ENCODE peak calls at places on chromosome 13, in eight cellular contexts. One of them, this sample, is unnamed.

GRCh38 chr13:49419292-49419691 is 24.6 kb downstream of the CAB39L start:
- DNase-seq in HL-60: no peak
- DNase-seq in endodermal cell: no peak
- DNase-seq in effector memory CD4-positive, alpha-beta T cell: no peak
- DNase-seq in colonic mucosa: no peak
- DNase-seq in spleen: no peak
- DNase-seq in H1: no peak
- DNase-seq in IMR-90: peak; percentile 52
- DNase-seq in this sample: no peak

GRCh38 chr13:20825476-20825875 is 51.7 kb upstream of the EEF1AKMT1 start:
- DNase-seq in colonic mucosa: no peak
- DNase-seq in IMR-90: peak; percentile 55
- DNase-seq in spleen: no peak
- DNase-seq in endodermal cell: no peak
- DNase-seq in H1: no peak
- DNase-seq in effector memory CD4-positive, alpha-beta T cell: no peak
- DNase-seq in HL-60: no peak
- DNase-seq in this sample: no peak

GRCh38 chr13:41060723-41061074 is 610 bp upstream of the WBP4 start:
- DNase-seq in endodermal cell: peak; percentile 91
- DNase-seq in HL-60: peak; percentile 82
- DNase-seq in spleen: peak; percentile 97
- DNase-seq in colonic mucosa: peak; percentile 79
- DNase-seq in IMR-90: no peak
- DNase-seq in effector memory CD4-positive, alpha-beta T cell: peak; percentile 78
- DNase-seq in H1: peak; percentile 90
- DNase-seq in this sample: peak; percentile 64

GRCh38 chr13:23445794-23446193 is 12.3 kb upstream of the SACS start:
- DNase-seq in endodermal cell: no peak
- DNase-seq in colonic mucosa: no peak
- DNase-seq in HL-60: no peak
- DNase-seq in IMR-90: no peak
- DNase-seq in effector memory CD4-positive, alpha-beta T cell: no peak
- DNase-seq in H1: peak; percentile 38
- DNase-seq in spleen: no peak
- DNase-seq in this sample: no peak

GRCh38 chr13:26957163-26957562 is 196.6 kb upstream of the GPR12 start:
- DNase-seq in IMR-90: no peak
- DNase-seq in effector memory CD4-positive, alpha-beta T cell: no peak
- DNase-seq in HL-60: no peak
- DNase-seq in endodermal cell: no peak
- DNase-seq in colonic mucosa: no peak
- DNase-seq in spleen: no peak
- DNase-seq in H1: no peak
- DNase-seq in this sample: no peak

GRCh38 chr13:71144883-71145282 is 722.1 kb downstream of the DACH1 start:
- DNase-seq in HL-60: no peak
- DNase-seq in IMR-90: no peak
- DNase-seq in endodermal cell: no peak
- DNase-seq in effector memory CD4-positive, alpha-beta T cell: no peak
- DNase-seq in colonic mucosa: no peak
- DNase-seq in H1: no peak
- DNase-seq in spleen: no peak
- DNase-seq in this sample: no peak

GRCh38 chr13:41019578-41020347 is 647 bp upstream of the ELF1 start:
- DNase-seq in spleen: no peak
- DNase-seq in HL-60: no peak
- DNase-seq in endodermal cell: no peak
- DNase-seq in IMR-90: no peak
- DNase-seq in H1: no peak
- DNase-seq in effector memory CD4-positive, alpha-beta T cell: no peak
- DNase-seq in colonic mucosa: no peak
- DNase-seq in this sample: no peak

GRCh38 chr13:32117696-32118095 is 86.1 kb downstream of the FRY start:
- DNase-seq in IMR-90: peak; percentile 8
- DNase-seq in spleen: peak; percentile 77
- DNase-seq in H1: no peak
- DNase-seq in endodermal cell: no peak
- DNase-seq in colonic mucosa: no peak
- DNase-seq in HL-60: peak; percentile 95
- DNase-seq in effector memory CD4-positive, alpha-beta T cell: no peak
- DNase-seq in this sample: no peak

GRCh38 chr13:85586422-85586831 is 212.8 kb downstream of the SLITRK6 start:
- DNase-seq in effector memory CD4-positive, alpha-beta T cell: no peak
- DNase-seq in colonic mucosa: no peak
- DNase-seq in endodermal cell: no peak
- DNase-seq in HL-60: no peak
- DNase-seq in spleen: no peak
- DNase-seq in H1: no peak
- DNase-seq in IMR-90: peak; percentile 85
- DNase-seq in this sample: no peak

GRCh38 chr13:108086678-108087077 is 128.7 kb downstream of the LIG4 start:
- DNase-seq in effector memory CD4-positive, alpha-beta T cell: no peak
- DNase-seq in H1: no peak
- DNase-seq in endodermal cell: peak; percentile 75
- DNase-seq in colonic mucosa: no peak
- DNase-seq in spleen: no peak
- DNase-seq in IMR-90: peak; percentile 46
- DNase-seq in HL-60: no peak
- DNase-seq in this sample: no peak

GRCh38 chr13:45621950-45622349 is 6.4 kb upstream of the ERICH6B start:
- DNase-seq in endodermal cell: peak; percentile 78
- DNase-seq in IMR-90: no peak
- DNase-seq in spleen: no peak
- DNase-seq in effector memory CD4-positive, alpha-beta T cell: no peak
- DNase-seq in H1: peak; percentile 59
- DNase-seq in HL-60: no peak
- DNase-seq in colonic mucosa: no peak
- DNase-seq in this sample: no peak

GRCh38 chr13:35916186-35916585 is 215.0 kb downstream of the DCLK1 start:
- DNase-seq in H1: peak; percentile 28
- DNase-seq in HL-60: no peak
- DNase-seq in colonic mucosa: no peak
- DNase-seq in IMR-90: no peak
- DNase-seq in endodermal cell: no peak
- DNase-seq in effector memory CD4-positive, alpha-beta T cell: no peak
- DNase-seq in spleen: no peak
- DNase-seq in this sample: no peak

GRCh38 chr13:84645196-84646071 is 763.2 kb upstream of the SLITRK1 start:
- DNase-seq in colonic mucosa: no peak
- DNase-seq in endodermal cell: no peak
- DNase-seq in effector memory CD4-positive, alpha-beta T cell: no peak
- DNase-seq in spleen: no peak
- DNase-seq in HL-60: no peak
- DNase-seq in IMR-90: peak; percentile 71
- DNase-seq in H1: no peak
- DNase-seq in this sample: no peak

GRCh38 chr13:113454936-113455335 is 1.6 kb upstream of the ADPRHL1 start:
- DNase-seq in effector memory CD4-positive, alpha-beta T cell: no peak
- DNase-seq in endodermal cell: no peak
- DNase-seq in H1: no peak
- DNase-seq in spleen: no peak
- DNase-seq in HL-60: no peak
- DNase-seq in colonic mucosa: no peak
- DNase-seq in IMR-90: no peak
- DNase-seq in this sample: no peak
- H3K27ac ChIP-seq in effector memory CD4-positive, alpha-beta T cell: no peak overlapping the region
- H3K27ac ChIP-seq in endodermal cell: no peak overlapping the region
- H3K27ac ChIP-seq in H1: no peak overlapping the region
- H3K27ac ChIP-seq in spleen: no peak overlapping the region
- H3K27ac ChIP-seq in HL-60: no peak overlapping the region
- H3K27ac ChIP-seq in colonic mucosa: no peak overlapping the region
- H3K27ac ChIP-seq in IMR-90: no peak overlapping the region
- H3K27ac ChIP-seq in this sample: no peak overlapping the region

DNA sequence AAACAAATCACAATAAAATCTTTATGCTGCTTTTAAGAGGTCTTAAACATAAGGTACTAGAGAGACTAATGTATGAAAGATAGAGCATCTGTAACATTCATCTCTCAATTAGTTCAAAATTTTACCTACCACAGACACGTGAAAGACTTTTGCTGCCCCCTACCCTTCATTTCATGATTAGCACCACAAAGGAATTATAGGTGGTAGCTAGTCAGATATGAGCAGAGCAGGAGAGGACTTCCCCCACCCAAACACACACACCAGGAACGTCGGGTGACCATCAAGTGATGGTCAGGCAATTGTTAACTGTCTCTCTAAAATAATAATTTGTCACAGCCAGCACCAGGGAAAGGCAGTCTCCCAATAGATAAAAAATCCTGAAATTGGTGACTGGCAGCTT is 1531.7 kb upstream of the SPRY2 start:
- DNase-seq in endodermal cell: peak; percentile 77
- DNase-seq in IMR-90: no peak
- DNase-seq in spleen: no peak
- DNase-seq in effector memory CD4-positive, alpha-beta T cell: no peak
- DNase-seq in H1: no peak
- DNase-seq in colonic mucosa: no peak
- DNase-seq in HL-60: peak; percentile 28
- DNase-seq in this sample: no peak
- H3K27ac ChIP-seq in endodermal cell: no peak overlapping the region
- H3K27ac ChIP-seq in IMR-90: no peak overlapping the region
- H3K27ac ChIP-seq in spleen: no peak overlapping the region
- H3K27ac ChIP-seq in effector memory CD4-positive, alpha-beta T cell: no peak overlapping the region
- H3K27ac ChIP-seq in H1: no peak overlapping the region
- H3K27ac ChIP-seq in colonic mucosa: no peak overlapping the region
- H3K27ac ChIP-seq in HL-60: no peak overlapping the region
- H3K27ac ChIP-seq in this sample: no peak overlapping the region

GRCh38 chr13:79808475-79808874 is 327.5 kb downstream of the NDFIP2 start:
- DNase-seq in IMR-90: no peak
- DNase-seq in H1: no peak
- DNase-seq in colonic mucosa: no peak
- DNase-seq in HL-60: no peak
- DNase-seq in spleen: no peak
- DNase-seq in endodermal cell: no peak
- DNase-seq in effector memory CD4-positive, alpha-beta T cell: no peak
- DNase-seq in this sample: no peak

GRCh38 chr13:79811170-79811569 is 330.2 kb downstream of the NDFIP2 start:
- DNase-seq in HL-60: no peak
- DNase-seq in spleen: no peak
- DNase-seq in colonic mucosa: no peak
- DNase-seq in H1: no peak
- DNase-seq in endodermal cell: no peak
- DNase-seq in effector memory CD4-positive, alpha-beta T cell: no peak
- DNase-seq in IMR-90: no peak
- DNase-seq in this sample: no peak

GRCh38 chr13:79810018-79810417 is 329.1 kb downstream of the NDFIP2 start:
- DNase-seq in colonic mucosa: no peak
- DNase-seq in spleen: no peak
- DNase-seq in H1: no peak
- DNase-seq in IMR-90: no peak
- DNase-seq in effector memory CD4-positive, alpha-beta T cell: no peak
- DNase-seq in endodermal cell: no peak
- DNase-seq in HL-60: no peak
- DNase-seq in this sample: no peak

GRCh38 chr13:79812070-79812850 is 331.3 kb downstream of the NDFIP2 start:
- DNase-seq in IMR-90: no peak
- DNase-seq in spleen: no peak
- DNase-seq in HL-60: no peak
- DNase-seq in H1: no peak
- DNase-seq in effector memory CD4-positive, alpha-beta T cell: no peak
- DNase-seq in endodermal cell: no peak
- DNase-seq in colonic mucosa: no peak
- DNase-seq in this sample: no peak

DNA sequence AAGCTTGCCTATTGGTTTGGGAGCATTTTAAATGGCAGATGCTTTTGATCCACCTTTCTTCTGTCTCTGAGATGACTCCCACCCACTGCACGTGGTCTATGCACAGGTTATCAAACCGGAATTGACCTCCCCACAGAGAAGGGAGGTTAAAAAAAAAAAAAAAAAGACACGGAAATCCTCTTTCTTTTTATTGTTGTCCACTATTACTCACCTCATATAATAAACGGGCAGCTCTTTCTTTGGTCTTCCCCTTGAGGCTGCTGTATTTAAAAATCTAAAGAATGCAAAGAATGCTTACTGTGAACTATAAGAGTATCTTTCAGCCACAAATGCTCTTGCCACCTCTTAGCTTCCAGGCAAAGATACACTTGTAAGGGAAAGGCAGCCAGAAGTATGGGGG is 329.7 kb downstream of the NDFIP2 start:
- DNase-seq in effector memory CD4-positive, alpha-beta T cell: no peak
- DNase-seq in spleen: no peak
- DNase-seq in endodermal cell: no peak
- DNase-seq in IMR-90: peak; percentile 58
- DNase-seq in colonic mucosa: no peak
- DNase-seq in H1: no peak
- DNase-seq in HL-60: no peak
- DNase-seq in this sample: no peak
- H3K27ac ChIP-seq in effector memory CD4-positive, alpha-beta T cell: no peak overlapping the region
- H3K27ac ChIP-seq in spleen: no peak overlapping the region
- H3K27ac ChIP-seq in endodermal cell: no peak overlapping the region
- H3K27ac ChIP-seq in IMR-90: no peak overlapping the region
- H3K27ac ChIP-seq in colonic mucosa: no peak overlapping the region
- H3K27ac ChIP-seq in H1: no peak overlapping the region
- H3K27ac ChIP-seq in HL-60: no peak overlapping the region
- H3K27ac ChIP-seq in this sample: no peak overlapping the region

GRCh38 chr13:99007414-99007986 is 29.6 kb upstream of the DOCK9 start:
- DNase-seq in effector memory CD4-positive, alpha-beta T cell: no peak
- DNase-seq in H1: no peak
- DNase-seq in colonic mucosa: no peak
- DNase-seq in spleen: no peak
- DNase-seq in IMR-90: no peak
- DNase-seq in HL-60: no peak
- DNase-seq in endodermal cell: no peak
- DNase-seq in this sample: no peak

GRCh38 chr13:99002191-99002710 is 24.4 kb upstream of the DOCK9 start:
- DNase-seq in HL-60: no peak
- DNase-seq in H1: no peak
- DNase-seq in spleen: no peak
- DNase-seq in colonic mucosa: no peak
- DNase-seq in IMR-90: no peak
- DNase-seq in endodermal cell: no peak
- DNase-seq in effector memory CD4-positive, alpha-beta T cell: no peak
- DNase-seq in this sample: no peak

GRCh38 chr13:99003851-99004471 is 26.1 kb upstream of the DOCK9 start:
- DNase-seq in endodermal cell: no peak
- DNase-seq in IMR-90: no peak
- DNase-seq in effector memory CD4-positive, alpha-beta T cell: no peak
- DNase-seq in spleen: no peak
- DNase-seq in H1: no peak
- DNase-seq in colonic mucosa: no peak
- DNase-seq in HL-60: no peak
- DNase-seq in this sample: no peak

GRCh38 chr13:99005609-99006008 is 27.7 kb upstream of the DOCK9 start:
- DNase-seq in endodermal cell: no peak
- DNase-seq in IMR-90: no peak
- DNase-seq in H1: no peak
- DNase-seq in colonic mucosa: no peak
- DNase-seq in HL-60: no peak
- DNase-seq in effector memory CD4-positive, alpha-beta T cell: no peak
- DNase-seq in spleen: no peak
- DNase-seq in this sample: no peak

DNA sequence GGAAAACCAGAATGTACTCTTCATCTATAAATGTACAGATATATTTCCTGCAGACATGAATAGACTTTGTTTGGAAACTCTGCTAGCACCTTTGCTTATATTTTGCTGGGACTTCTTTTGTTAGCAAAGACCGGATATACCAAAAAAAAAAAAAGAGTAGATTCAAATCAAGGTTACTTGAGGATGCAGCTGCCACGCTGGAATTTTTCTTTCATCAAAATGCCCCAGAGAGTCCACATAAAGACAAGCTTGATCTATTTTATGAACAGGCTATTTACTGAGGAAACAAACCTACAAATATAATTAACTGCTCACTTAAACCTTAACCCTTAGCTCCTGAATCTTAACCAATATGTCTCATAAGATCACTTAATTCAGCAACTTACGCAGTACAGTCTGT is 27.1 kb upstream of the DOCK9 start:
- DNase-seq in H1: no peak
- DNase-seq in IMR-90: no peak
- DNase-seq in colonic mucosa: no peak
- DNase-seq in effector memory CD4-positive, alpha-beta T cell: no peak
- DNase-seq in endodermal cell: no peak
- DNase-seq in HL-60: no peak
- DNase-seq in spleen: no peak
- DNase-seq in this sample: no peak
- H3K27ac ChIP-seq in H1: no peak overlapping the region
- H3K27ac ChIP-seq in IMR-90: no peak overlapping the region
- H3K27ac ChIP-seq in colonic mucosa: no peak overlapping the region
- H3K27ac ChIP-seq in effector memory CD4-positive, alpha-beta T cell: no peak overlapping the region
- H3K27ac ChIP-seq in endodermal cell: no peak overlapping the region
- H3K27ac ChIP-seq in HL-60: no peak overlapping the region
- H3K27ac ChIP-seq in spleen: no peak overlapping the region
- H3K27ac ChIP-seq in this sample: no peak overlapping the region